ENCODE peak calls at places on chromosomes 13 and 19, in eight cellular contexts. One of them, this sample, is unnamed.

GRCh38 chr13:100987993-100988392 is 313.4 kb upstream of the TMTC4 start:
- DNase-seq in NCI-H1436: peak; percentile 0
- DNase-seq in cardiac fibroblast: no peak
- DNase-seq in DND-41: no peak
- DNase-seq in hypothalamus: no peak
- DNase-seq in skeletal muscle cell: peak; percentile 6
- DNase-seq in stimulated activated CD4-positive, alpha-beta T cell treated with anti-CD3 and anti-CD28 coated beads, Interleukin-1b, Interleukin-23, amount 100 ng/mL, for 1 hour: no peak
- DNase-seq in BJ: no peak
- DNase-seq in this sample: no peak

GRCh38 chr13:73900591-73900990 is 233.6 kb downstream of the KLF12 start:
- DNase-seq in NCI-H1436: no peak
- DNase-seq in stimulated activated CD4-positive, alpha-beta T cell treated with anti-CD3 and anti-CD28 coated beads, Interleukin-1b, Interleukin-23, amount 100 ng/mL, for 1 hour: no peak
- DNase-seq in BJ: no peak
- DNase-seq in skeletal muscle cell: no peak
- DNase-seq in cardiac fibroblast: peak; percentile 12
- DNase-seq in hypothalamus: no peak
- DNase-seq in DND-41: no peak
- DNase-seq in this sample: no peak

GRCh38 chr13:114100446-114101320 is 31.7 kb downstream of the RASA3 start:
- DNase-seq in skeletal muscle cell: no peak
- DNase-seq in cardiac fibroblast: peak; percentile 38
- DNase-seq in hypothalamus: no peak
- DNase-seq in stimulated activated CD4-positive, alpha-beta T cell treated with anti-CD3 and anti-CD28 coated beads, Interleukin-1b, Interleukin-23, amount 100 ng/mL, for 1 hour: no peak
- DNase-seq in DND-41: no peak
- DNase-seq in NCI-H1436: no peak
- DNase-seq in BJ: no peak
- DNase-seq in this sample: no peak

GRCh38 chr13:45179428-45179827 is 21.4 kb downstream of the KCTD4 start:
- DNase-seq in NCI-H1436: no peak
- DNase-seq in hypothalamus: no peak
- DNase-seq in DND-41: no peak
- DNase-seq in cardiac fibroblast: no peak
- DNase-seq in BJ: no peak
- DNase-seq in stimulated activated CD4-positive, alpha-beta T cell treated with anti-CD3 and anti-CD28 coated beads, Interleukin-1b, Interleukin-23, amount 100 ng/mL, for 1 hour: no peak
- DNase-seq in skeletal muscle cell: no peak
- DNase-seq in this sample: no peak

GRCh38 chr13:110103026-110103425 is 203.9 kb downstream of the COL4A1 start:
- DNase-seq in BJ: no peak
- DNase-seq in NCI-H1436: no peak
- DNase-seq in DND-41: no peak
- DNase-seq in cardiac fibroblast: no peak
- DNase-seq in stimulated activated CD4-positive, alpha-beta T cell treated with anti-CD3 and anti-CD28 coated beads, Interleukin-1b, Interleukin-23, amount 100 ng/mL, for 1 hour: no peak
- DNase-seq in skeletal muscle cell: no peak
- DNase-seq in hypothalamus: no peak
- DNase-seq in this sample: no peak

GRCh38 chr19:50266896-50267295 is 62.3 kb downstream of the KCNC3 start:
- DNase-seq in DND-41: peak; percentile 11
- DNase-seq in skeletal muscle cell: no peak
- DNase-seq in NCI-H1436: peak; percentile 6
- DNase-seq in stimulated activated CD4-positive, alpha-beta T cell treated with anti-CD3 and anti-CD28 coated beads, Interleukin-1b, Interleukin-23, amount 100 ng/mL, for 1 hour: no peak
- DNase-seq in cardiac fibroblast: no peak
- DNase-seq in BJ: no peak
- DNase-seq in hypothalamus: no peak
- DNase-seq in this sample: no peak

GRCh38 chr13:44573790-44574465 is 2.2 kb downstream of the TSC22D1 start:
- DNase-seq in hypothalamus: no peak
- DNase-seq in cardiac fibroblast: peak; percentile 66
- DNase-seq in NCI-H1436: no peak
- DNase-seq in DND-41: no peak
- DNase-seq in skeletal muscle cell: peak; percentile 13
- DNase-seq in BJ: no peak
- DNase-seq in stimulated activated CD4-positive, alpha-beta T cell treated with anti-CD3 and anti-CD28 coated beads, Interleukin-1b, Interleukin-23, amount 100 ng/mL, for 1 hour: no peak
- DNase-seq in this sample: no peak

GRCh38 chr19:10544242-10544752 is 593 bp downstream of the ATG4D start:
- DNase-seq in NCI-H1436: no peak
- DNase-seq in stimulated activated CD4-positive, alpha-beta T cell treated with anti-CD3 and anti-CD28 coated beads, Interleukin-1b, Interleukin-23, amount 100 ng/mL, for 1 hour: no peak
- DNase-seq in skeletal muscle cell: no peak
- DNase-seq in hypothalamus: no peak
- DNase-seq in cardiac fibroblast: no peak
- DNase-seq in BJ: no peak
- DNase-seq in DND-41: no peak
- DNase-seq in this sample: no peak

GRCh38 chr19:44346556-44346955 is 9.9 kb downstream of the ZNF112 start:
- DNase-seq in DND-41: no peak
- DNase-seq in cardiac fibroblast: no peak
- DNase-seq in skeletal muscle cell: no peak
- DNase-seq in stimulated activated CD4-positive, alpha-beta T cell treated with anti-CD3 and anti-CD28 coated beads, Interleukin-1b, Interleukin-23, amount 100 ng/mL, for 1 hour: no peak
- DNase-seq in hypothalamus: no peak
- DNase-seq in NCI-H1436: no peak
- DNase-seq in BJ: no peak
- DNase-seq in this sample: no peak